ENCODE peak calls at places on chromosomes 2 and 18, in ten cellular contexts. M, O, N, H, G, A, I, C, V and L are unnamed samples.

GRCh38 chr2:82524826-82525225 is 1934.3 kb downstream of the SUCLG1 start:
- DNase-seq in N (no peak), I (no peak), O (no peak), M (no peak), H (no peak), V (no peak), G (no peak), C (no peak), A (no peak), L (no peak)

GRCh38 chr2:123566291-123566946 is 458.7 kb upstream of the CNTNAP5 start:
- DNase-seq in H (no peak), I (no peak), N (no peak), C (no peak), G (no peak), O (no peak), M (no peak), V (no peak), A (no peak), L (no peak)

GRCh38 chr2:172556284-172557033 is 569 bp downstream of the PDK1 start:
- DNase-seq in M (peak; percentile 72), H (peak; percentile 69), C (no peak), V (peak; percentile 70), G (peak; percentile 81), O (no peak), I (peak; percentile 53), A (peak; percentile 63), N (peak; percentile 62), L (peak; percentile 75)

GRCh38 chr18:25727281-25727680 is 363.1 kb downstream of the SS18 start:
- DNase-seq in A (no peak), I (no peak), H (no peak), N (peak; percentile 28), G (no peak), M (no peak), V (no peak), C (no peak), O (no peak), L (no peak)

GRCh38 chr2:226673314-226673723 is 126.3 kb downstream of the IRS1 start:
- DNase-seq in H (no peak), O (no peak), I (peak; percentile 65), C (no peak), A (peak; percentile 87), V (no peak), M (peak; percentile 91), N (peak; percentile 94), G (no peak), L (no peak)

GRCh38 chr18:61706516-61706915 is 186.3 kb downstream of the RNF152 start:
- DNase-seq in C (no peak), H (no peak), I (no peak), O (no peak), V (no peak), G (no peak), N (no peak), M (no peak), A (no peak), L (no peak)

GRCh38 chr18:13584826-13585225 is 141.5 kb downstream of the FAM210A start:
- DNase-seq in N (no peak), C (no peak), H (no peak), O (no peak), G (no peak), A (no peak), I (no peak), V (no peak), M (no peak), L (no peak)

GRCh38 chr2:158179660-158180059 is 78.0 kb downstream of the UPP2 start:
- DNase-seq in I (no peak), M (peak; percentile 31), A (no peak), V (no peak), N (peak; percentile 26), G (no peak), C (no peak), H (no peak), O (no peak), L (no peak)

GRCh38 chr2:68824831-68825230 is 46.4 kb downstream of the BMP10 start:
- DNase-seq in O (no peak), H (no peak), N (peak; percentile 71), A (peak; percentile 67), G (no peak), C (no peak), V (no peak), M (peak; percentile 80), I (no peak), L (no peak)

GRCh38 chr2:113160962-113161361 is 12.8 kb upstream of the PSD4 start:
- DNase-seq in G (no peak), M (no peak), H (no peak), A (no peak), O (no peak), I (no peak), N (no peak), C (no peak), V (no peak), L (no peak)

GRCh38 chr2:160816916-160817315 is 323.3 kb upstream of the RBMS1 start:
- DNase-seq in O (no peak), A (no peak), N (no peak), V (no peak), H (no peak), G (no peak), C (no peak), M (peak; percentile 11), I (no peak), L (no peak)

GRCh38 chr2:176234966-176235365 is 34.3 kb upstream of the MTX2 start:
- DNase-seq in A (no peak), G (no peak), H (no peak), C (no peak), V (no peak), M (no peak), I (no peak), N (no peak), O (no peak), L (no peak)

GRCh38 chr2:63594622-63595021 is 5.9 kb downstream of the MDH1 start:
- DNase-seq in A (no peak), O (no peak), H (no peak), V (no peak), N (no peak), M (no peak), I (no peak), G (no peak), C (no peak), L (no peak)
- TF ChIP-seq CTCF in A (no peak), O (no peak), H (no peak), V (no peak), N (no peak), M (no peak), I (no peak), G (no peak), C (peak; percentile 6), L (no peak)

DNA sequence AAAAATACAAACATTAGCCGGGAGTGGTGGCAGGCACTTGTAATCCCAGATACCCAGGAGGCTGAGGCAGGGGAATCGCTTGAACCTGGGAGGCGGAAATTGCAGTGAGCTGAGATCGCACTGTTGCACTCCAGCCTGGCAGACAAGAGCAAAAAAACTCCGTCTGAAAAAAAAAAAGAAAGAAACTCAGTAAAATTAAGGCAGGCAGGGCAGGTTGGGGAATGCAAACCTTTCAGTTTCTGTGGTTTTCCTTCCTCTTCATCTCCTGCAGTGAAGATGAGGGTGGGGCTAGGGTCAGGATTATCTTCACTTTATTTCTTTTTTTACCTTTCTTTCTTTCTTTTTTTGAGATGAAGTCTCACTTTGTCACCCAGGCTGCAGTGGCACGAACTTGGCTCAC is 43.2 kb upstream of the PSME4 start:
- DNase-seq in A (no peak), M (no peak), N (no peak), G (no peak), H (no peak), I (no peak), O (no peak), V (no peak), C (no peak), L (no peak)
- TF ChIP-seq CTCF in A (no peak), M (no peak), N (no peak), G (no peak), H (no peak), I (no peak), O (no peak), V (no peak), C (no peak), L (no peak)

DNA sequence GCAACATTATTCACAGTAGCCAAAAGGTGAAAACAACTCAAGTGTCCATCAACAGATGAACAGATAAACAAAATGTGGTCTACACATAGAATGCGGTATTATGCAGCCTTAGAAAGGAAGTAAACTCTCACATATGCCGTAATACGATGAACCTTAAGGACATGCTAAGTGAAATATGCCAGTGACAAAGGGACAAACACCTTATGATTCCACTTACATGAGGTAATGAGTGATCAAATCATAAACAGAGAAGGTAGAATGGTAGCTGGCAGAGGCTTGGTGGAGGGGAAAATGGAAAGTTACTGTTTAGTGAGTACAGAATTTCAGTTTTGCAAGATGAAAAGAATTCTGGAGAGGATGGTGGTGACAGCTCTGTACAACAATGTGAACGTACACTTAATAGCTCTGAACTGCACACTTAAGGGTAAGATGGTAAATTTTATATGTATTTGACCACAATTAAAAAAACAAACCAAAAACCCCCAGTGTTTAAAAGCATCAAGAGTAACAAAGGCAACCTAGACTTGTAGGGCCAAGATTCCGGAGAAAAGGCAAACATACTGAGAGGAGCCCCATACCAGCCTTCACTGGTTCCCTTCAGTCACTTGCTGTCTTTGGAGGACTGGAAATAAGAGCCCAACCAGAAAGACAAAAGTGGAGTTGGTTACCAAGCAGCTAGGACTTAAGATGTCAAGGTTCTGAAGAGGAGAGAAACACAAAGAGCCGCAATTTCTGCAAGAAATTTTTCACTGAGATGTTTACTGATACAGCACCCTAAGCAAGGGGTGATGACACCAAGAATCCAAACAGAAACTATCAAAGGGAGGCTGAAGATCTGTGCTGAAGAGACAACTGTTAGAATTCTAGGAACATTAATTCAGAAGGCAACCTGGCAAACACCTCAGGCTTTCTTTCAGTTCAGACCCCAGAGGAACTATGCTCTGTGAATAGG is 61.3 kb downstream of the CUL3 start:
- DNase-seq in A (no peak), C (no peak), V (no peak), N (peak; percentile 18), O (no peak), H (no peak), G (no peak), I (no peak), M (no peak), L (no peak)
- TF ChIP-seq CTCF in A (no peak), C (no peak), V (no peak), N (no peak), O (no peak), H (no peak), G (no peak), I (no peak), M (no peak), L (no peak)

GRCh38 chr18:26812462-26812861 is 53.0 kb downstream of the AQP4 start:
- DNase-seq in O (no peak), I (no peak), M (no peak), A (no peak), G (no peak), H (no peak), C (no peak), V (no peak), N (no peak), L (no peak)

GRCh38 chr18:26818461-26818860 is 47.0 kb downstream of the AQP4 start:
- DNase-seq in G (no peak), O (no peak), M (no peak), H (no peak), C (no peak), A (no peak), V (no peak), N (no peak), I (no peak), L (no peak)

DNA sequence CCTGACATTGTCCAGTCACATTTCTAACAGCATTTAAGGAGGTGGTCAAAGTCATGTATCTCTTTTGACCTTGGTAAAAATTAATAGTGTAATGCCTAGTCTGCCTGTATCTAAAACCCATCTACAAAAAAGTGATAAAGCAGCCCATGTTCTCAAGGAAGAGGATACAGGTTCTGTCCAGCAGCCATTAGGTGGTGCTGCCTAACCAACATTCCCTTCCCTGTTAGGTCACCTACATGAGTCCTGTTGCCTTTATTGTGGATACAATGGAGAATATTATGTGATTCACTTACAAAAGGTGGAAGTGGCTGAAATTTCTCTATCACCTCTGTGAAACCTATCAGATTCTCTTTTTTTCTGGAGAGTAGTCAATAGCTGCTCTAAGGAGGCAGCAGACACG is 52.5 kb downstream of the AQP4 start:
- DNase-seq in O (peak; percentile 56), A (no peak), I (no peak), M (no peak), V (peak; percentile 36), G (no peak), C (peak; percentile 14), H (peak; percentile 70), N (no peak), L (no peak)
- TF ChIP-seq CTCF in O (peak; percentile 92), A (no peak), I (no peak), M (peak; percentile 9), V (peak; percentile 50), G (no peak), C (peak; percentile 50), H (peak; percentile 33), N (no peak), L (peak; percentile 72)